ENCODE peak calls at places on chromosome 1, in six cellular contexts. P is NCI-H2081; R is activated T-cell treated with anti-CD3 and anti-CD28 coated beads, Interleukin-2, amount 50 U/mL, for 72 hours; H is kidney epithelial cell; K is Right ventricle myocardium superior; W is EH. T is an unnamed sample.

GRCh38 chr1:203158967-203159665 is 16.5 kb downstream of the MYBPH start:
- DNase-seq in P (no peak), R (no peak), H (no peak), K (no peak), W (no peak), T (no peak)

GRCh38 chr1:185775505-185775904 is 41.3 kb downstream of the HMCN1 start:
- DNase-seq in P (no peak), R (no peak), H (peak), K (no peak), W (peak), T (no peak)

GRCh38 chr1:53626576-53626975 is 112.4 kb downstream of the GLIS1 start:
- DNase-seq in P (no peak), R (no peak), H (no peak), K (no peak), W (no peak), T (no peak)

GRCh38 chr1:59446257-59446901 is 149.5 kb downstream of the FGGY start:
- DNase-seq in P (no peak), R (no peak), H (no peak), K (no peak), W (peak), T (peak)

GRCh38 chr1:106836708-106837107 is 219.8 kb upstream of the PRMT6 start:
- DNase-seq in P (no peak), R (no peak), H (no peak), K (no peak), W (no peak), T (no peak)

GRCh38 chr1:224867715-224868114 is 61.8 kb upstream of the DNAH14 start:
- DNase-seq in P (no peak), R (no peak), H (no peak), K (no peak), W (no peak), T (peak)

GRCh38 chr1:3471356-3472087 is 17.1 kb downstream of the ARHGEF16 start:
- DNase-seq in P (no peak), R (no peak), H (no peak), K (peak), W (peak), T (peak)

GRCh38 chr1:51488372-51489050 is 30.6 kb downstream of the EPS15 start:
- DNase-seq in P (no peak), R (no peak), H (no peak), K (no peak), W (peak), T (peak)

GRCh38 chr1:181127898-181128453 is 39.5 kb downstream of the IER5 start:
- DNase-seq in P (no peak), R (no peak), H (no peak), K (no peak), W (no peak), T (peak)

GRCh38 chr1:167791281-167792209 is 69.8 kb downstream of the MPZL1 start:
- DNase-seq in P (no peak), R (no peak), H (no peak), K (no peak), W (peak), T (peak)

GRCh38 chr1:9473032-9473792 is 66.1 kb upstream of the SLC25A33 start:
- DNase-seq in P (peak), R (peak), H (peak), K (peak), W (peak), T (peak)

GRCh38 chr1:25875154-25875855 is at the start of gene PAQR7:
- DNase-seq in P (peak), R (peak), H (no peak), K (peak), W (peak), T (peak)

GRCh38 chr1:90728656-90729257 is 11.7 kb upstream of the BARHL2 start:
- DNase-seq in P (no peak), R (no peak), H (no peak), K (no peak), W (no peak), T (no peak)

GRCh38 chr1:221118176-221118937 is 239.1 kb downstream of the HLX start:
- DNase-seq in P (no peak), R (no peak), H (no peak), K (no peak), W (no peak), T (no peak)

GRCh38 chr1:218171302-218171893 is 113.7 kb upstream of the RRP15 start:
- DNase-seq in P (peak), R (no peak), H (no peak), K (no peak), W (peak), T (peak)